ENCODE peak calls at places on chromosomes 6 and 20, in seven cellular contexts. P, X, Q, Z, A, L and C are unnamed samples.

GRCh38 chr6:155687645-155688044 is 232.0 kb upstream of the NOX3 start:
- DNase-seq in A (no peak), Z (no peak), X (no peak), P (no peak), L (no peak), Q (no peak), C (no peak)

GRCh38 chr20:22861231-22861980 is 173.7 kb upstream of the SSTR4 start:
- DNase-seq in Z (no peak), Q (no peak), X (no peak), L (no peak), P (no peak), A (peak), C (no peak)

GRCh38 chr6:3943373-3943772 is 94.2 kb downstream of the FAM50B start:
- DNase-seq in Q (no peak), A (peak), X (no peak), L (no peak), Z (no peak), P (no peak), C (no peak)

GRCh38 chr6:31826793-31827285 is 699 bp upstream of the HSPA1B start:
- DNase-seq in X (peak), P (no peak), A (no peak), L (peak), Z (peak), Q (peak), C (no peak)

GRCh38 chr6:141388666-141389065 is 744.1 kb upstream of the GJE1 start:
- DNase-seq in A (no peak), Z (no peak), P (no peak), X (no peak), Q (no peak), L (no peak), C (no peak)

GRCh38 chr6:169022079-169022478 is 231.6 kb downstream of the THBS2 start:
- DNase-seq in L (no peak), A (no peak), Q (no peak), Z (no peak), P (no peak), X (no peak), C (no peak)

GRCh38 chr6:105424177-105424783 is 21.4 kb upstream of the PREP start:
- DNase-seq in A (peak), Q (no peak), Z (peak), X (peak), P (peak), L (peak), C (peak)

GRCh38 chr6:145699462-145699861 is 35.9 kb downstream of the EPM2A start:
- DNase-seq in P (no peak), X (no peak), Z (peak), Q (no peak), L (no peak), A (peak), C (no peak)

GRCh38 chr6:53287336-53288225 is 61.2 kb downstream of the ELOVL5 start:
- DNase-seq in L (no peak), X (no peak), Q (no peak), Z (no peak), P (no peak), A (peak), C (no peak)

GRCh38 chr20:34547844-34548613 is 10.5 kb upstream of the MAP1LC3A start:
- DNase-seq in X (no peak), L (no peak), Z (no peak), A (no peak), P (no peak), Q (no peak), C (no peak)

GRCh38 chr20:48238781-48239180 is 453.5 kb upstream of the SULF2 start:
- DNase-seq in A (no peak), X (no peak), P (no peak), Z (no peak), Q (no peak), L (no peak), C (no peak)

GRCh38 chr6:112600168-112600567 is 253.0 kb downstream of the RFPL4B start:
- DNase-seq in A (no peak), L (no peak), Q (no peak), X (no peak), P (no peak), Z (no peak), C (no peak)

GRCh38 chr6:110563711-110564110 is 87.3 kb upstream of the SLC22A16 start:
- DNase-seq in A (no peak), Z (no peak), P (no peak), L (no peak), X (no peak), Q (no peak), C (no peak)

GRCh38 chr6:157478926-157479325 is 97.9 kb downstream of the ZDHHC14 start:
- DNase-seq in Z (no peak), L (no peak), X (no peak), Q (no peak), A (no peak), P (no peak), C (no peak)